ENCODE peak calls at places on chromosomes 11 and 22, in ten cellular contexts. G is fibroblast of lung, A is Panc1, Z is dorsolateral prefrontal cortex, T is foreskin fibroblast, S is cardiac fibroblast, Y is neural progenitor cell, X is A549, Q is AG04450, R is left ventricle myocardium inferior. N is an unnamed sample.

GRCh38 chr22:45579306-45579705 is 76.6 kb downstream of the FBLN1 start:
- DNase-seq in G (no peak), A (no peak), Z (no peak), T (no peak), S (no peak), Y (no peak), X (no peak), Q (no peak), R (no peak), N (no peak)

GRCh38 chr11:130103296-130103814 is 33.7 kb downstream of the APLP2 start:
- DNase-seq in G (peak; percentile 93), A (no peak), Z (no peak), T (peak; percentile 98), S (peak; percentile 93), Y (no peak), X (no peak), Q (peak; percentile 79), R (no peak), N (peak; percentile 99)

GRCh38 chr11:83773950-83774880 is 488.0 kb upstream of the CCDC90B start:
- DNase-seq in G (no peak), A (no peak), Z (no peak), T (no peak), S (peak; percentile 24), Y (no peak), X (no peak), Q (no peak), R (no peak), N (peak; percentile 56)

GRCh38 chr11:134879341-134879740 is 467.3 kb upstream of the B3GAT1 start:
- DNase-seq in G (no peak), A (no peak), Z (no peak), T (no peak), S (no peak), Y (no peak), X (no peak), Q (no peak), R (no peak), N (no peak)

GRCh38 chr11:36023922-36024321 is 80.1 kb downstream of the LDLRAD3 start:
- DNase-seq in G (peak; percentile 39), A (no peak), Z (no peak), T (peak; percentile 41), S (peak; percentile 53), Y (no peak), X (no peak), Q (no peak), R (no peak), N (no peak)

GRCh38 chr22:29028468-29028867 is 33.2 kb downstream of the C22orf31 start:
- DNase-seq in G (no peak), A (no peak), Z (no peak), T (no peak), S (no peak), Y (no peak), X (no peak), Q (no peak), R (no peak), N (peak; percentile 50)

GRCh38 chr11:111944139-111944538 is 7.0 kb downstream of the DIXDC1 start:
- DNase-seq in G (peak; percentile 67), A (no peak), Z (no peak), T (peak; percentile 88), S (peak; percentile 93), Y (no peak), X (peak; percentile 53), Q (peak; percentile 59), R (no peak), N (peak; percentile 83)

GRCh38 chr11:309558-309855 is 1.9 kb downstream of the IFITM2 start:
- DNase-seq in G (no peak), A (no peak), Z (no peak), T (no peak), S (no peak), Y (no peak), X (no peak), Q (no peak), R (no peak), N (no peak)

GRCh38 chr11:63813563-63814382 is 517 bp downstream of the SPINDOC start:
- DNase-seq in G (peak; percentile 68), A (no peak), Z (peak; percentile 34), T (peak; percentile 29), S (peak; percentile 40), Y (peak; percentile 67), X (peak; percentile 39), Q (no peak), R (peak; percentile 60), N (peak; percentile 69)

GRCh38 chr11:57477507-57478189 is 17.3 kb downstream of the RTN4RL2 start:
- DNase-seq in G (no peak), A (no peak), Z (no peak), T (no peak), S (no peak), Y (no peak), X (no peak), Q (no peak), R (no peak), N (no peak)

GRCh38 chr22:19121631-19122142 is 525 bp downstream of the DGCR2 start:
- DNase-seq in G (peak; percentile 32), A (no peak), Z (peak; percentile 51), T (no peak), S (peak; percentile 50), Y (peak; percentile 74), X (peak; percentile 19), Q (no peak), R (peak; percentile 66), N (peak; percentile 50)

GRCh38 chr22:44403930-44404329 is 91.2 kb upstream of the SHISAL1 start:
- DNase-seq in G (no peak), A (no peak), Z (no peak), T (no peak), S (no peak), Y (no peak), X (no peak), Q (no peak), R (no peak), N (no peak)

GRCh38 chr11:9057888-9058287 is 33.5 kb downstream of the SCUBE2 start:
- DNase-seq in G (no peak), A (no peak), Z (no peak), T (no peak), S (no peak), Y (peak; percentile 32), X (no peak), Q (no peak), R (no peak), N (no peak)

GRCh38 chr11:61254403-61255025 is 13.5 kb downstream of the PGA5 start:
- DNase-seq in G (peak; percentile 59), A (peak; percentile 56), Z (peak; percentile 16), T (peak; percentile 33), S (peak; percentile 75), Y (peak; percentile 72), X (peak; percentile 70), Q (peak; percentile 27), R (peak; percentile 50), N (peak; percentile 56)

GRCh38 chr11:91091564-91091963 is 868.7 kb upstream of the CHORDC1 start:
- DNase-seq in G (no peak), A (no peak), Z (no peak), T (no peak), S (no peak), Y (no peak), X (no peak), Q (no peak), R (no peak), N (no peak)

GRCh38 chr11:68130121-68130520 is 8.9 kb upstream of the CHKA start:
- DNase-seq in G (no peak), A (no peak), Z (no peak), T (no peak), S (no peak), Y (no peak), X (no peak), Q (no peak), R (no peak), N (no peak)

GRCh38 chr22:45462034-45462655 is 40.5 kb upstream of the FBLN1 start:
- DNase-seq in G (no peak), A (no peak), Z (no peak), T (no peak), S (no peak), Y (no peak), X (no peak), Q (no peak), R (no peak), N (peak; percentile 33)

GRCh38 chr11:60942207-60942606 is 9.8 kb downstream of the SLC15A3 start:
- DNase-seq in G (no peak), A (no peak), Z (no peak), T (no peak), S (no peak), Y (no peak), X (no peak), Q (no peak), R (no peak), N (no peak)

GRCh38 chr22:30397656-30398635 is 1.1 kb downstream of the SEC14L2 start:
- DNase-seq in G (no peak), A (no peak), Z (no peak), T (no peak), S (peak; percentile 25), Y (peak; percentile 18), X (no peak), Q (no peak), R (no peak), N (no peak)

GRCh38 chr11:10550503-10550902 is 9.5 kb upstream of the RNF141 start:
- DNase-seq in G (peak; percentile 65), A (no peak), Z (no peak), T (peak; percentile 57), S (peak; percentile 67), Y (no peak), X (peak; percentile 13), Q (peak; percentile 21), R (no peak), N (peak; percentile 67)

GRCh38 chr11:87255589-87255988 is 217.9 kb downstream of the TMEM135 start:
- DNase-seq in G (no peak), A (no peak), Z (no peak), T (no peak), S (no peak), Y (no peak), X (no peak), Q (no peak), R (no peak), N (no peak)

GRCh38 chr22:20453222-20453621 is 15.6 kb upstream of the SCARF2 start:
- DNase-seq in G (no peak), A (no peak), Z (no peak), T (no peak), S (no peak), Y (no peak), X (no peak), Q (no peak), R (no peak), N (no peak)
- H3K4me3 ChIP-seq in G (no peak overlapping the region), A (no peak overlapping the region), Z (no peak overlapping the region), T (no peak overlapping the region), S (no peak overlapping the region), Y (no peak overlapping the region), X (no peak overlapping the region), Q (no peak overlapping the region), R (no peak overlapping the region), N (no peak overlapping the region)

GRCh38 chr11:100576044-100577021 is 110.8 kb upstream of the ARHGAP42 start:
- DNase-seq in G (peak; percentile 82), A (peak; percentile 20), Z (peak; percentile 7), T (peak; percentile 44), S (peak; percentile 81), Y (peak; percentile 64), X (peak; percentile 52), Q (no peak), R (no peak), N (peak; percentile 74)
- TF ChIP-seq CTCF in G (peak; percentile 77), A (peak; percentile 79), Z (peak; percentile 86), T (peak; percentile 66), S (peak; percentile 74), Y (peak; percentile 94), X (peak; percentile 78), Q (peak; percentile 90), R (peak; percentile 87), N (peak; percentile 79)

GRCh38 chr22:21937041-21937820 is 15.4 kb downstream of the PPM1F start:
- DNase-seq in G (no peak), A (no peak), Z (no peak), T (no peak), S (peak; percentile 38), Y (no peak), X (no peak), Q (no peak), R (no peak), N (no peak)
- H3K4me3 ChIP-seq in G (no peak overlapping the region), A (no peak overlapping the region), Z (peak overlapping the region; percentile 45), T (peak overlapping the region; percentile 59), S (peak overlapping the region; percentile 8), Y (no peak overlapping the region), X (no peak overlapping the region), Q (peak overlapping the region; percentile 59), R (peak overlapping the region; percentile 70), N (peak overlapping the region; percentile 78)

GRCh38 chr11:119357069-119357468 is 10.6 kb upstream of the MFRP start:
- DNase-seq in G (no peak), A (no peak), Z (no peak), T (no peak), S (no peak), Y (no peak), X (no peak), Q (no peak), R (no peak), N (no peak)
- TF ChIP-seq CTCF in G (no peak), A (no peak), Z (no peak), T (no peak), S (no peak), Y (no peak), X (no peak), Q (no peak), R (no peak), N (no peak)